ENCODE peak calls at places on chromosomes 2 and 18, in five cellular contexts. K is fibroblast of lung, Z is hepatocyte, P is HepG2, G is OCI-LY7. C is an unnamed sample. For H3K79me2, the result is how much of the 10 kb centered on the place peaks cover.

GRCh38 chr2:188244383-188244782 is 47.3 kb upstream of the GULP1 start:
- DNase-seq in K (peak), Z (no peak), P (no peak), G (no peak), C (no peak)

GRCh38 chr2:176094307-176094706 is 1.8 kb downstream of the HOXD13 start:
- DNase-seq in K (no peak), Z (no peak), P (no peak), G (no peak), C (peak)

GRCh38 chr2:182360012-182360662 is 66.7 kb downstream of the PDE1A start:
- DNase-seq in K (peak), Z (peak), P (no peak), G (no peak), C (no peak)

GRCh38 chr2:26244479-26245230 is at the start of the genes HADHA and HADHB:
- DNase-seq in K (peak), Z (peak), P (peak), G (peak), C (peak)

GRCh38 chr2:85590950-85591349 is 4.6 kb upstream of the RNF181 start:
- DNase-seq in K (no peak), Z (no peak), P (no peak), G (no peak), C (no peak)

GRCh38 chr2:191385416-191386160 is 140.4 kb downstream of the MYO1B start:
- DNase-seq in K (peak), Z (no peak), P (no peak), G (peak), C (no peak)

GRCh38 chr2:9380702-9381628 is 42.4 kb downstream of the ITGB1BP1 start:
- DNase-seq in K (peak), Z (peak), P (peak), G (no peak), C (no peak)

GRCh38 chr2:217429981-217430500 is 570.2 kb upstream of the TNP1 start:
- DNase-seq in K (peak), Z (no peak), P (no peak), G (no peak), C (no peak)

GRCh38 chr18:32773187-32773712 is 427 bp upstream of the KLHL14 start:
- DNase-seq in K (no peak), Z (no peak), P (no peak), G (peak), C (no peak)

GRCh38 chr2:189500456-189501160 is 59.3 kb downstream of the WDR75 start:
- DNase-seq in K (no peak), Z (no peak), P (no peak), G (no peak), C (no peak)

DNA sequence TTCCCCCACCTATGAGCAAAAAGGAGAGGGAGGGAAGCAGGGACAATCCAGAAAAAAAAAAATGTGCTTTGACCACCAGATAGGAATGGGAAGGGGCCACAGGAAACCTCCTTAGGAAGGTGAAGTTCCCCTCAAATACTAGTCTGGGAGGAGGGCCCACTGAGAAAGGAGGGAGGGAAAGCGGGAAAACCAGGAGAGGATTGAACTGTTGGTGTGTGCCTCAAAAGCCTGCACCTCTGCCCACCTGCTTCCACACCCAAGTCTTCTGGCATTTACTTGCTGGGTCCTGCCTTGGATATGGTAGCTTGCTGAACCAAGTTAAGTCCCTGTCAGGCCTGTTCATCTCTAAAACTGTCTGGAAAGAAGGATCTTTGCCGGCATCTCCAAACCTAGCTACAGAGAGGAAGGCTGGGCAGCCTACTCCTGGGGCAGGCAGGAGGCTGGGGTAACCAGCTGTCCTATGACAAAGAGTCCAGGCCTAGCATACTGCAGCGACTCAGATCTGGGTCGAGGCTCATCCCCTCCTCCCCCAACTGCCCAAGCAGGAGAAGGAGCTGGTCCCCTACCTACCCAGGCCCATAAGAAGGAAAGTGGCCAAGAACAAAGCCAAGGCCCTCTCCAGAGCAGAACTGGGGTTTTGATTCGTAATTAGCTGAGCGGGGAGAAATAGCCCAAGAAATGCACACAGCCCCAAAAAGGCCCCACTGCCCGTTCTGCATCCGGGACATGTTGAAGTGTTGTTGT is 3.0 kb downstream of the EN1 start:
- DNase-seq in K (no peak), Z (no peak), P (no peak), G (no peak), C (no peak)
- H3K4me3 ChIP-seq in K (no peak), Z (no peak), P (no peak), G (no peak), C (no peak)

DNA sequence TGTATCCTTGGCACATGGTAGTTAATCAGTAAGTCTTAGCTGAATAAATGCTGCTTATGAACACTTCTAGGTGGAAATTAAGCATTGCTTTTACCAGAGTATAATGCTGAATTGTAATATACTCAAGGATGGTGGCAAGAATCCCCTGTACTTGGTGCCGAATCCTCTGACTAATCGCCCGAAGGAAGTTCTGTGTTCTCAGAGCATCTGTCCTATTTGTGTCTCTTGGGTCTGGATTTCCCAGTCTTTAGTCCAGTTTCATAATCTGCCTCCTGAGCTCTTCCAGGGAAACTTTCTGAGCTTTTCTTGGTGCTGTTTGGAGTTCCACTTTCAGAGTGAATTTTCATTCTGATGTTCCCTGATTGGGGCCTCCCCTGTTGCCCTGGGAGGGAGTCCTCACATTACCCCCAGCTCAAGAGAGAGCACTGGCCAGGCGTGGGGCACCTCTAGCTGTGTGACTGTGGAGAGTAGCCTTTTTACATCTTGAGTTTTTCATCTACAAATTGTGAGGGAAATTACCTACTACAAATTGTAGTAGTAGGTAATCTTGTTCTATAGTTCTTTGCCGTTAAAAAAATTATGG is 144.9 kb downstream of the LTBP1 start:
- DNase-seq in K (no peak), Z (no peak), P (no peak), G (no peak), C (no peak)
- H3K79me2 ChIP-seq in K (under half), Z (under half), P (under half), G (under half), C (under half)

GRCh38 chr18:63260075-63260754 is 59.4 kb downstream of the BCL2 start:
- DNase-seq in K (no peak), Z (no peak), P (no peak), G (no peak), C (no peak)

GRCh38 chr18:63264871-63265270 is 54.7 kb downstream of the BCL2 start:
- DNase-seq in K (no peak), Z (no peak), P (no peak), G (no peak), C (no peak)

GRCh38 chr18:63263444-63263843 is 56.1 kb downstream of the BCL2 start:
- DNase-seq in K (no peak), Z (no peak), P (no peak), G (no peak), C (no peak)

GRCh38 chr18:63261029-63261428 is 58.5 kb downstream of the BCL2 start:
- DNase-seq in K (no peak), Z (no peak), P (no peak), G (no peak), C (no peak)

DNA sequence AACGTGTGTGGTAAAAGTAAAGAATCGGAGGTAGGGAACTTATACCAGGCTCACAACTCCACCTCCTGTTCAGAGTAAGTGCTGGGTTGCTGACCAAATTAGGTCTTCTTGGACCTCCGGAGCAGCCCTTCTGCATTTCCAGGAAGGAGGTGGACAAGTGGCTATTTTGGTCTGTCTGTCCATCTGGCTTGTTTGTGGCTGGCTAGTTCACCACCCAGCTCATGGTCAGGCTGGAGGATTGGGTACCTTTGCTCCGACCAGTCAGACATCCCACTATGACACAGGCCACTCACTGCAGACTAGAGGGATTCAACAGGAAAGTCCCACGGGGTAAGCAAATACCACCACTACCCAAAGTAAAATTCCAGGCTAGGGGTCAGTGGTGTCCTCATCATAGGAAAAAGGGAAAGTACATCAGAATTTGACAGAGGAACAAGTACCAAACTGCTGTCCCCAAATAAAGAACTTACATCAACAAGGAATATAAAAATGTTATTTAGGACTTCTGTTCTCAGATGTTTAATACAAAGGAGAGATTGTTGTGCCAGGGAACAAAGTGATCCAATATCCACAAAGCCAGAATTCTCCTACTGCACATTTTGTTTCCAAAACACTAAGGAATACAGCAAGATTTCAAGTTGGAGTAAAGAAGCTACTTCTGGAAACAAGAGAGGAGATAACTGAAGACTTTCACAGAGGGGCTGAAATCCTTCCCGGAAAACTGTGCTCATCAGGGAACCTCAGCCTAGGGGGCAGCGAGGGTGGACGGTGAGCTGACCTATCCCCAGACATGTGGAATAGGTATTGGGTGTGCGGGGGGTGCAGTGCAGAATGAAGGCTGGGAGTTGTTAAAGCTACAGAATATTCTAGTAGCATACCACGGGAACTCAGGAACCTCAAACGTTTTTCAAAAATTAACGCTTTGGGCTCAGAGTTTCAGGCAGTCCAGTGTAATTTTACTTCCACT is 56.9 kb downstream of the BCL2 start:
- DNase-seq in K (no peak), Z (no peak), P (no peak), G (no peak), C (no peak)
- H3K4me3 ChIP-seq in K (no peak), Z (no peak), P (no peak), G (no peak), C (no peak)

GRCh38 chr18:26086959-26087358 is 3.5 kb downstream of the SS18 start:
- DNase-seq in K (no peak), Z (no peak), P (no peak), G (peak), C (no peak)

GRCh38 chr18:26091047-26091630 is 726 bp upstream of the SS18 start:
- DNase-seq in K (no peak), Z (no peak), P (peak), G (peak), C (no peak)

GRCh38 chr18:26090130-26091046 is at the start of gene SS18:
- DNase-seq in K (peak), Z (peak), P (peak), G (peak), C (peak)

GRCh38 chr18:26088482-26088881 is 1.9 kb downstream of the SS18 start:
- DNase-seq in K (peak), Z (no peak), P (no peak), G (peak), C (no peak)

DNA sequence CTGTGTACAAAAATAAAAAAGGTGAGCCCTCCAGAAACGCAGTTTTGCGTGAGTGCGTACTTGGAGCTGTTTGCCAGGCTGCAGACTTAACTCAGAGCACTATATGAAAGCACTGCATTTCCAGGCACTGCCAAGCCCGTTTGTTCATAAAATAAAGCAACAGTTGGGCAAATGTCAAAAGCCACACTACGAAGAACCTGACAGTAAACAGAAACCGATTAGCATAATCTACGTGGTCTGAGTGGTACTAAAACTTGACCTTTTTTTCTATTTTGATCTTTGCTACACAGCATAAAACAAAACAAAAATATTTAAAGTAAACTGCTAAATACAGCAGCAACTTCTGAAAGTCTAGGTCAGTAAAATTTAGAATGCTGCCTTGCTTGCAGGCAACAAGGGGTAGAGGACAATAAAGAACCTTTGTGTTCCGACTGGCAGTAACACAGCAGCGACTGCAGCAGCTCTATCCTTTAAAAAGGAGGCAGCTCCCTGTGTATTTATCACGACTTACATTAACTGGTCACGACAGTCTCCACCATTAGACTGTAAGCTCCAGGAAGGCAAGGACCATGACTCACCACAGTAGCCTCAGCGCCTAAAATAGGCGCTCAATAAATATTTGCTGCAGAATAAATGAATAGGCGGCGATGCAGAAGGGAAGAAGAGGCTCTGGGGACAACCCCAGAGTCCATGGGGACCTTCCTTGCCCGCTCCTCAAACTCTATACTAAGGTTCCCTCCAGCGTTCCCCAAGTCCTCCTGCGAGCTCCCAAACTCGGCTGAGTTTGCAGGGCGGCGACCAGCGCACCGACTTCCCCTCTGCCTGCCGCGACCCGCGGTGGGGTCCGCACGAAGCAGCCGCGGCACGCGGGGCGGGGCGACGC is 925 bp downstream of the SS18 start:
- DNase-seq in K (peak), Z (peak), P (peak), G (peak), C (peak)
- H3K79me2 ChIP-seq in K (half or more), Z (half or more), P (under half), G (half or more), C (half or more)

GRCh38 chr2:30231726-30232026 is 342 bp downstream of the LBH start:
- DNase-seq in K (no peak), Z (no peak), P (no peak), G (no peak), C (no peak)

GRCh38 chr2:30232027-30232800 is 880 bp downstream of the LBH start:
- DNase-seq in K (peak), Z (peak), P (no peak), G (peak), C (peak)

GRCh38 chr2:30234180-30234971 is 3.0 kb downstream of the LBH start:
- DNase-seq in K (peak), Z (peak), P (peak), G (no peak), C (no peak)

GRCh38 chr2:30232801-30233130 is 1.4 kb downstream of the LBH start:
- DNase-seq in K (no peak), Z (no peak), P (no peak), G (no peak), C (peak)

GRCh38 chr2:30233142-30233961 is 2.0 kb downstream of the LBH start:
- DNase-seq in K (no peak), Z (no peak), P (no peak), G (no peak), C (no peak)
- H3K4me3 ChIP-seq in K (peak), Z (peak), P (no peak), G (no peak), C (peak)

DNA sequence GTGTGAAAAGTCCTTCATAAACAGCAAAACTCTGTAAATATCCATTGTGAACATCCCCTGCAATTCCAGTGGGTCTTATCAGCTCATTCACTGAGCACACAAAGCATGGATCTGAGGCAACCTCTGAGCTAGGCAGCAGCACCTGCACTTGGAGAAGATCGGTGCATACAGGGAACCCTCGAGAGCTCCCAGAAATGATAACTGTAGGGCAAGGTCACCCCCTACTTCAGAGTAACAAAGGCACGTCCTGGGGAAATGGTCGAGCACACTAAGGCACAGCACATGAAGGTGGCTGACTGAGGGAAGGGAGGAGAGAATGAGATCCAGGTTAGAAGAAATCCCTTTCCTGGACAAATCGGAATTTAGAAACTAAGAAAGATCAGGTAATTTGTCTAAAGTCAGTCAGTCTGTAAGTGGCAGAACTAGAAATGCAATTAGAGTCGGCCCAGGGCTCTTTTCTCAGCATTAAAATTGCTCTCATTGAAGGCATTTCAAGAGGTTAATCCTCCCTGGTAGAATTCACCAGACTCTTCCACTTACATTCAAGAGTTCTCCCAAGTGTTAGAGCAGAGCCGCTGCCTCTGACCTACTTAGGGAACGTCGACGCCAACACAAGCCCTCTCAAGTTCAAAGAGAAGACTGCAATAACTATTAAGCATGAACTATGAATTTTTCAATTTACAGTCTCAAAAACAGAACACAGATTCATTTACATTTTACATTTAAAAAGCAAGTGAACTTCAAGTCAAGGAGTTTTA is 45.9 kb downstream of the PXDN start:
- DNase-seq in K (no peak), Z (peak), P (no peak), G (no peak), C (no peak)
- H3K79me2 ChIP-seq in K (under half), Z (half or more), P (under half), G (under half), C (under half)

DNA sequence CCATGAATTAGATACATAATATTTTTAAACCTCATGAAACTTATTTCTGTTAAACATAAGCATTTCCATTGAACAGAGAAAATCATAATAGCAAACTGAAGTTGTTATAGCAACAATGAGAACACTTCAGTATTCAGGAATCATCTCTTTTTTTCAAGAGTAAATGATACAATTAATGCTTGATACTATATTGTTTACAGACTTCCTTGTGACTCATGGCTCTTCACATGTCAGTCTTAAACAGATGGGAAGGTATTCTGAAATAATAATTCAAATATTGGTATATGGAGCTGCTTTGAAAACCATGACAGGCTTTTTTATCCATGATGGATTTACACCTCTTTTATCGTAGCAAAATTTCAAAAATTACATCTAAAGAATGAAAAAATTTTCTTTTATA is 226.5 kb upstream of the RBMS1 start:
- DNase-seq in K (no peak), Z (no peak), P (no peak), G (no peak), C (no peak)
- H3K4me3 ChIP-seq in K (no peak), Z (no peak), P (no peak), G (no peak), C (no peak)

DNA sequence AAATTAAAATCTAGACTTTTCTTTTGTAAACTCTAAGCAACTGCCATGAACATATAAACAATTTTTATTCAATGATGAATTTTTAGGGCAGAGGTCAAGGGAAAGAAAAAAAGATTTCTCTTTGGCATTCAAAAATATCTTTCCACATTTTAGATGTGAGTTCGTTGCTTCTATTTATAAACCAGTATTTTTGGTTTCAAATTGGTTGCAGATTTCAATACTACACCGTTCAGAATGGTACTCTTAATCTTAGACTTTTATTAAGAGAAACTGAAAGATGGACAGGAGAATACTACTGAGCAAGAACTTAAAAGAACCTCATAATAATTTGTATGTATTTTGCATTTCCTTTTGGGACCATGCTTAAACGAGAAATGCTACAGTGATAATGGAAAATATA is 293.7 kb upstream of the CCDC68 start:
- DNase-seq in K (no peak), Z (no peak), P (no peak), G (no peak), C (no peak)
- H3K79me2 ChIP-seq in K (under half), Z (under half), P (under half), G (under half), C (under half)